ENCODE peak calls at places on chromosomes 12 and 14, in ten cellular contexts. One of them, this sample, is unnamed.

GRCh38 chr14:102538598-102539543 is 29.3 kb upstream of the ANKRD9 start:
- DNase-seq in IMR-90: no peak
- DNase-seq in PC-9: no peak
- DNase-seq in mammary epithelial cell: no peak
- DNase-seq in PC-3: no peak
- DNase-seq in HepG2: peak; percentile 81
- DNase-seq in HCT116: no peak
- DNase-seq in GM23338: no peak
- DNase-seq in hepatocyte: peak; percentile 9
- DNase-seq in endothelial cell of umbilical vein: no peak
- DNase-seq in this sample: peak; percentile 82

GRCh38 chr12:115620816-115621215 is 656.7 kb downstream of the MED13L start:
- DNase-seq in IMR-90: no peak
- DNase-seq in PC-9: no peak
- DNase-seq in mammary epithelial cell: no peak
- DNase-seq in PC-3: no peak
- DNase-seq in HepG2: no peak
- DNase-seq in HCT116: no peak
- DNase-seq in GM23338: no peak
- DNase-seq in hepatocyte: no peak
- DNase-seq in endothelial cell of umbilical vein: no peak
- DNase-seq in this sample: no peak

GRCh38 chr14:72516936-72517408 is 376.9 kb downstream of the DPF3 start:
- DNase-seq in IMR-90: peak; percentile 91
- DNase-seq in PC-9: peak; percentile 49
- DNase-seq in mammary epithelial cell: peak; percentile 64
- DNase-seq in PC-3: peak; percentile 95
- DNase-seq in HepG2: peak; percentile 46
- DNase-seq in HCT116: peak; percentile 39
- DNase-seq in GM23338: peak; percentile 84
- DNase-seq in hepatocyte: peak; percentile 78
- DNase-seq in endothelial cell of umbilical vein: peak; percentile 83
- DNase-seq in this sample: no peak

GRCh38 chr12:71456316-71456715 is 16.7 kb downstream of the LGR5 start:
- DNase-seq in IMR-90: no peak
- DNase-seq in PC-9: no peak
- DNase-seq in mammary epithelial cell: no peak
- DNase-seq in PC-3: no peak
- DNase-seq in HepG2: no peak
- DNase-seq in HCT116: no peak
- DNase-seq in GM23338: no peak
- DNase-seq in hepatocyte: no peak
- DNase-seq in endothelial cell of umbilical vein: no peak
- DNase-seq in this sample: no peak

GRCh38 chr12:52082026-52082667 is 2.6 kb downstream of the SMIM41 start:
- DNase-seq in IMR-90: peak; percentile 61
- DNase-seq in PC-9: no peak
- DNase-seq in mammary epithelial cell: no peak
- DNase-seq in PC-3: no peak
- DNase-seq in HepG2: peak; percentile 41
- DNase-seq in HCT116: no peak
- DNase-seq in GM23338: peak; percentile 43
- DNase-seq in hepatocyte: peak; percentile 29
- DNase-seq in endothelial cell of umbilical vein: no peak
- DNase-seq in this sample: peak; percentile 92

GRCh38 chr12:106030210-106031175 is 108.3 kb downstream of the NUAK1 start:
- DNase-seq in IMR-90: peak; percentile 96
- DNase-seq in PC-9: peak; percentile 53
- DNase-seq in mammary epithelial cell: no peak
- DNase-seq in PC-3: peak; percentile 93
- DNase-seq in HepG2: no peak
- DNase-seq in HCT116: no peak
- DNase-seq in GM23338: peak; percentile 17
- DNase-seq in hepatocyte: peak; percentile 64
- DNase-seq in endothelial cell of umbilical vein: peak; percentile 83
- DNase-seq in this sample: peak; percentile 84

GRCh38 chr12:108482717-108483212 is 32.3 kb upstream of the FICD start:
- DNase-seq in IMR-90: peak; percentile 6
- DNase-seq in PC-9: peak; percentile 17
- DNase-seq in mammary epithelial cell: peak; percentile 66
- DNase-seq in PC-3: peak; percentile 91
- DNase-seq in HepG2: no peak
- DNase-seq in HCT116: no peak
- DNase-seq in GM23338: peak; percentile 26
- DNase-seq in hepatocyte: no peak
- DNase-seq in endothelial cell of umbilical vein: no peak
- DNase-seq in this sample: no peak

GRCh38 chr12:132218915-132219314 is 74.7 kb downstream of the NOC4L start:
- DNase-seq in IMR-90: no peak
- DNase-seq in PC-9: no peak
- DNase-seq in mammary epithelial cell: no peak
- DNase-seq in PC-3: peak; percentile 64
- DNase-seq in HepG2: peak; percentile 35
- DNase-seq in HCT116: peak; percentile 52
- DNase-seq in GM23338: peak; percentile 71
- DNase-seq in hepatocyte: no peak
- DNase-seq in endothelial cell of umbilical vein: peak; percentile 19
- DNase-seq in this sample: peak; percentile 89

GRCh38 chr12:65778268-65779090 is 45.8 kb upstream of the HMGA2 start:
- DNase-seq in IMR-90: peak; percentile 73
- DNase-seq in PC-9: no peak
- DNase-seq in mammary epithelial cell: peak; percentile 55
- DNase-seq in PC-3: peak; percentile 70
- DNase-seq in HepG2: no peak
- DNase-seq in HCT116: no peak
- DNase-seq in GM23338: no peak
- DNase-seq in hepatocyte: no peak
- DNase-seq in endothelial cell of umbilical vein: peak; percentile 61
- DNase-seq in this sample: peak; percentile 27

GRCh38 chr12:91513354-91513753 is 330.7 kb upstream of the DCN start:
- DNase-seq in IMR-90: no peak
- DNase-seq in PC-9: no peak
- DNase-seq in mammary epithelial cell: no peak
- DNase-seq in PC-3: no peak
- DNase-seq in HepG2: no peak
- DNase-seq in HCT116: no peak
- DNase-seq in GM23338: no peak
- DNase-seq in hepatocyte: no peak
- DNase-seq in endothelial cell of umbilical vein: no peak
- DNase-seq in this sample: no peak

GRCh38 chr14:99348816-99349609 is 77.0 kb upstream of the BCL11B start:
- DNase-seq in IMR-90: no peak
- DNase-seq in PC-9: no peak
- DNase-seq in mammary epithelial cell: no peak
- DNase-seq in PC-3: no peak
- DNase-seq in HepG2: no peak
- DNase-seq in HCT116: no peak
- DNase-seq in GM23338: no peak
- DNase-seq in hepatocyte: no peak
- DNase-seq in endothelial cell of umbilical vein: no peak
- DNase-seq in this sample: no peak

GRCh38 chr12:6977653-6978052 is 6.9 kb downstream of the EMG1 start:
- DNase-seq in IMR-90: no peak
- DNase-seq in PC-9: no peak
- DNase-seq in mammary epithelial cell: no peak
- DNase-seq in PC-3: no peak
- DNase-seq in HepG2: no peak
- DNase-seq in HCT116: no peak
- DNase-seq in GM23338: no peak
- DNase-seq in hepatocyte: no peak
- DNase-seq in endothelial cell of umbilical vein: no peak
- DNase-seq in this sample: no peak

GRCh38 chr12:71439613-71440392 is at the start of gene LGR5:
- DNase-seq in IMR-90: peak; percentile 7
- DNase-seq in PC-9: peak; percentile 6
- DNase-seq in mammary epithelial cell: peak; percentile 23
- DNase-seq in PC-3: peak; percentile 15
- DNase-seq in HepG2: peak; percentile 85
- DNase-seq in HCT116: no peak
- DNase-seq in GM23338: peak; percentile 73
- DNase-seq in hepatocyte: peak; percentile 76
- DNase-seq in endothelial cell of umbilical vein: peak; percentile 25
- DNase-seq in this sample: peak; percentile 60

GRCh38 chr14:64388533-64389243 is 535 bp downstream of the MTHFD1 start:
- DNase-seq in IMR-90: peak; percentile 30
- DNase-seq in PC-9: no peak
- DNase-seq in mammary epithelial cell: peak; percentile 20
- DNase-seq in PC-3: peak; percentile 27
- DNase-seq in HepG2: peak; percentile 4
- DNase-seq in HCT116: no peak
- DNase-seq in GM23338: peak; percentile 48
- DNase-seq in hepatocyte: peak; percentile 44
- DNase-seq in endothelial cell of umbilical vein: no peak
- DNase-seq in this sample: peak; percentile 71

GRCh38 chr12:122087431-122088180 is 9.1 kb downstream of the MLXIP start:
- DNase-seq in IMR-90: no peak
- DNase-seq in PC-9: no peak
- DNase-seq in mammary epithelial cell: no peak
- DNase-seq in PC-3: no peak
- DNase-seq in HepG2: no peak
- DNase-seq in HCT116: no peak
- DNase-seq in GM23338: no peak
- DNase-seq in hepatocyte: no peak
- DNase-seq in endothelial cell of umbilical vein: no peak
- DNase-seq in this sample: no peak

GRCh38 chr12:123026094-123026853 is 45.8 kb downstream of the ARL6IP4 start:
- DNase-seq in IMR-90: no peak
- DNase-seq in PC-9: no peak
- DNase-seq in mammary epithelial cell: no peak
- DNase-seq in PC-3: no peak
- DNase-seq in HepG2: no peak
- DNase-seq in HCT116: no peak
- DNase-seq in GM23338: no peak
- DNase-seq in hepatocyte: no peak
- DNase-seq in endothelial cell of umbilical vein: no peak
- DNase-seq in this sample: no peak

GRCh38 chr12:50112456-50113218 is 601 bp downstream of the COX14 start:
- DNase-seq in IMR-90: no peak
- DNase-seq in PC-9: no peak
- DNase-seq in mammary epithelial cell: no peak
- DNase-seq in PC-3: peak; percentile 32
- DNase-seq in HepG2: peak; percentile 49
- DNase-seq in HCT116: no peak
- DNase-seq in GM23338: no peak
- DNase-seq in hepatocyte: peak; percentile 60
- DNase-seq in endothelial cell of umbilical vein: no peak
- DNase-seq in this sample: peak; percentile 87

GRCh38 chr12:11568155-11568761 is 81.2 kb upstream of the ETV6 start:
- DNase-seq in IMR-90: no peak
- DNase-seq in PC-9: no peak
- DNase-seq in mammary epithelial cell: no peak
- DNase-seq in PC-3: no peak
- DNase-seq in HepG2: no peak
- DNase-seq in HCT116: no peak
- DNase-seq in GM23338: no peak
- DNase-seq in hepatocyte: no peak
- DNase-seq in endothelial cell of umbilical vein: no peak
- DNase-seq in this sample: no peak

GRCh38 chr12:1747609-1748008 is 56.7 kb downstream of the ADIPOR2 start:
- DNase-seq in IMR-90: no peak
- DNase-seq in PC-9: no peak
- DNase-seq in mammary epithelial cell: no peak
- DNase-seq in PC-3: no peak
- DNase-seq in HepG2: no peak
- DNase-seq in HCT116: no peak
- DNase-seq in GM23338: no peak
- DNase-seq in hepatocyte: no peak
- DNase-seq in endothelial cell of umbilical vein: no peak
- DNase-seq in this sample: no peak

GRCh38 chr12:60399064-60399463 is 803.2 kb downstream of the SLC16A7 start:
- DNase-seq in IMR-90: no peak
- DNase-seq in PC-9: no peak
- DNase-seq in mammary epithelial cell: no peak
- DNase-seq in PC-3: no peak
- DNase-seq in HepG2: no peak
- DNase-seq in HCT116: no peak
- DNase-seq in GM23338: no peak
- DNase-seq in hepatocyte: no peak
- DNase-seq in endothelial cell of umbilical vein: no peak
- DNase-seq in this sample: no peak
- H4K20me1 ChIP-seq in IMR-90: no peaks in the 10 kb centered on the region
- H4K20me1 ChIP-seq in PC-9: no peaks in the 10 kb centered on the region
- H4K20me1 ChIP-seq in mammary epithelial cell: no peaks in the 10 kb centered on the region
- H4K20me1 ChIP-seq in PC-3: no peaks in the 10 kb centered on the region
- H4K20me1 ChIP-seq in HepG2: no peaks in the 10 kb centered on the region
- H4K20me1 ChIP-seq in HCT116: no peaks in the 10 kb centered on the region
- H4K20me1 ChIP-seq in GM23338: no peaks in the 10 kb centered on the region
- H4K20me1 ChIP-seq in hepatocyte: no peaks in the 10 kb centered on the region
- H4K20me1 ChIP-seq in endothelial cell of umbilical vein: no peaks in the 10 kb centered on the region
- H4K20me1 ChIP-seq in this sample: no peaks in the 10 kb centered on the region

DNA sequence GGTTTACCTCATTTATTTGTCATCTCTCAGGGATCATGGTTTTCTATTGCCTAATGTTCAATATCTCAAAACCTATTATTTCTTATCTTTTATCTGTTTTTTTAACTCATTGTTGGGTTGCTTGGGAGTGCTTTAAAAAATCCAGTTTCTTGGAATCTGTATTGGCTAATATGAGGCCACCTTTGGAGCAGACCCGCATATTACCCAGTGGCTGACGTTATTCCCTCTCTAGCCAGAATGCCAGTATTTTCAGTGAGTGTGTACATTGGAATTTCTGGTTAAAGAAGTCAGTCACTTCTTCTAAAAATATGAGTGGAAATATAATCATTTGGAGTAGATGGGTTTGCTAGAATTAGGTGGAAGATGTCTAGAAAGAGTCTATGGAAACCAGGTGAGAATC is 38.3 kb downstream of the PRMT8 start:
- DNase-seq in IMR-90: no peak
- DNase-seq in PC-9: no peak
- DNase-seq in mammary epithelial cell: no peak
- DNase-seq in PC-3: no peak
- DNase-seq in HepG2: no peak
- DNase-seq in HCT116: no peak
- DNase-seq in GM23338: no peak
- DNase-seq in hepatocyte: no peak
- DNase-seq in endothelial cell of umbilical vein: no peak
- DNase-seq in this sample: no peak
- H4K20me1 ChIP-seq in IMR-90: no peaks in the 10 kb centered on the region
- H4K20me1 ChIP-seq in PC-9: no peaks in the 10 kb centered on the region
- H4K20me1 ChIP-seq in mammary epithelial cell: no peaks in the 10 kb centered on the region
- H4K20me1 ChIP-seq in PC-3: no peaks in the 10 kb centered on the region
- H4K20me1 ChIP-seq in HepG2: no peaks in the 10 kb centered on the region
- H4K20me1 ChIP-seq in HCT116: no peaks in the 10 kb centered on the region
- H4K20me1 ChIP-seq in GM23338: no peaks in the 10 kb centered on the region
- H4K20me1 ChIP-seq in hepatocyte: no peaks in the 10 kb centered on the region
- H4K20me1 ChIP-seq in endothelial cell of umbilical vein: no peaks in the 10 kb centered on the region
- H4K20me1 ChIP-seq in this sample: no peaks in the 10 kb centered on the region

GRCh38 chr14:104871656-104872468 is 6.8 kb downstream of the CEP170B start:
- DNase-seq in IMR-90: no peak
- DNase-seq in PC-9: no peak
- DNase-seq in mammary epithelial cell: no peak
- DNase-seq in PC-3: no peak
- DNase-seq in HepG2: no peak
- DNase-seq in HCT116: no peak
- DNase-seq in GM23338: no peak
- DNase-seq in hepatocyte: no peak
- DNase-seq in endothelial cell of umbilical vein: no peak
- DNase-seq in this sample: peak; percentile 71
- H4K20me1 ChIP-seq in IMR-90: peaks cover 91% of the 10 kb centered on the region
- H4K20me1 ChIP-seq in PC-9: peaks cover 58% of the 10 kb centered on the region
- H4K20me1 ChIP-seq in mammary epithelial cell: peaks cover 13% of the 10 kb centered on the region
- H4K20me1 ChIP-seq in PC-3: peaks cover 49% of the 10 kb centered on the region
- H4K20me1 ChIP-seq in HepG2: peaks cover 9% of the 10 kb centered on the region
- H4K20me1 ChIP-seq in HCT116: peaks cover 5% of the 10 kb centered on the region
- H4K20me1 ChIP-seq in GM23338: peaks cover 11% of the 10 kb centered on the region
- H4K20me1 ChIP-seq in hepatocyte: peaks cover 58% of the 10 kb centered on the region
- H4K20me1 ChIP-seq in endothelial cell of umbilical vein: no peaks in the 10 kb centered on the region
- H4K20me1 ChIP-seq in this sample: peaks cover 74% of the 10 kb centered on the region

GRCh38 chr12:109555431-109556315 is 17.6 kb downstream of the MMAB start:
- DNase-seq in IMR-90: no peak
- DNase-seq in PC-9: no peak
- DNase-seq in mammary epithelial cell: no peak
- DNase-seq in PC-3: no peak
- DNase-seq in HepG2: no peak
- DNase-seq in HCT116: no peak
- DNase-seq in GM23338: no peak
- DNase-seq in hepatocyte: no peak
- DNase-seq in endothelial cell of umbilical vein: no peak
- DNase-seq in this sample: peak; percentile 42
- H4K20me1 ChIP-seq in IMR-90: no peaks in the 10 kb centered on the region
- H4K20me1 ChIP-seq in PC-9: no peaks in the 10 kb centered on the region
- H4K20me1 ChIP-seq in mammary epithelial cell: no peaks in the 10 kb centered on the region
- H4K20me1 ChIP-seq in PC-3: no peaks in the 10 kb centered on the region
- H4K20me1 ChIP-seq in HepG2: no peaks in the 10 kb centered on the region
- H4K20me1 ChIP-seq in HCT116: no peaks in the 10 kb centered on the region
- H4K20me1 ChIP-seq in GM23338: no peaks in the 10 kb centered on the region
- H4K20me1 ChIP-seq in hepatocyte: no peaks in the 10 kb centered on the region
- H4K20me1 ChIP-seq in endothelial cell of umbilical vein: no peaks in the 10 kb centered on the region
- H4K20me1 ChIP-seq in this sample: no peaks in the 10 kb centered on the region

This sample was measured in osteoblast.